ENCODE peak calls at places on chromosomes 6 and 20, in four cellular contexts. F is OCI-LY7, G is tibial artery, A is progenitor cell of endocrine pancreas. T is an unnamed sample.

GRCh38 chr6:4599924-4600323 is 176.3 kb upstream of the CDYL start:
- DNase-seq in G (no peak), F (no peak), A (no peak), T (no peak)

GRCh38 chr6:41674231-41675000 is 36.1 kb downstream of the MDFI start:
- DNase-seq in F (no peak), G (no peak), A (no peak), T (no peak)

GRCh38 chr6:121482004-121482693 is 46.7 kb downstream of the GJA1 start:
- DNase-seq in F (no peak), G (no peak), A (no peak), T (no peak)

GRCh38 chr6:43274916-43275597 is 23.0 kb upstream of the SLC22A7 start:
- DNase-seq in A (no peak), G (no peak), F (no peak), T (no peak)

GRCh38 chr20:11918280-11918952 is 723 bp downstream of the BTBD3 start:
- DNase-seq in F (no peak), A (no peak), G (no peak), T (no peak)

GRCh38 chr6:41505084-41506049 is 40.8 kb upstream of the FOXP4 start:
- DNase-seq in A (no peak), G (peak), F (no peak), T (no peak)

GRCh38 chr6:151257984-151258445 is 18.2 kb downstream of the AKAP12 start:
- DNase-seq in G (no peak), F (no peak), A (no peak), T (no peak)

GRCh38 chr6:140388141-140388802 is 1013.8 kb upstream of the CITED2 start:
- DNase-seq in F (no peak), A (no peak), G (no peak), T (no peak)

GRCh38 chr6:162450358-162450757 is 277.2 kb downstream of the PRKN start:
- DNase-seq in A (no peak), F (no peak), G (no peak), T (no peak)

GRCh38 chr6:97639702-97640101 is 356.7 kb upstream of the MMS22L start:
- DNase-seq in F (no peak), G (no peak), A (no peak), T (no peak)

GRCh38 chr6:97630592-97630991 is 347.6 kb upstream of the MMS22L start:
- DNase-seq in A (no peak), G (no peak), F (no peak), T (no peak)

GRCh38 chr6:168583126-168583525 is 142.1 kb downstream of the SMOC2 start:
- DNase-seq in G (no peak), A (no peak), F (no peak), T (no peak)

GRCh38 chr20:62822788-62823651 is 6.2 kb downstream of the COL9A3 start:
- DNase-seq in G (no peak), A (no peak), F (peak), T (no peak)

GRCh38 chr6:24574809-24575208 is 71.2 kb downstream of the KIAA0319 start:
- DNase-seq in F (peak), G (peak), A (no peak), T (no peak)

GRCh38 chr6:168084465-168085160 is 5.6 kb upstream of the FRMD1 start:
- DNase-seq in F (no peak), A (no peak), G (no peak), T (no peak)

GRCh38 chr6:101761124-101761601 is 367.7 kb downstream of the GRIK2 start:
- DNase-seq in F (no peak), A (no peak), G (peak), T (no peak)

GRCh38 chr6:135013211-135013610 is 41.4 kb downstream of the HBS1L start:
- DNase-seq in F (no peak), A (no peak), G (no peak), T (no peak)

GRCh38 chr20:1472556-1473243 is 6.1 kb upstream of the NSFL1C start:
- DNase-seq in A (no peak), F (peak), G (no peak), T (no peak)

GRCh38 chr20:1474325-1474724 is 7.7 kb upstream of the NSFL1C start:
- DNase-seq in F (no peak), G (no peak), A (no peak), T (no peak)

GRCh38 chr20:1473821-1474220 is 7.2 kb upstream of the NSFL1C start:
- DNase-seq in F (no peak), G (no peak), A (no peak), T (no peak)

GRCh38 chr20:1473244-1473635 is 6.6 kb upstream of the NSFL1C start:
- DNase-seq in F (no peak), G (no peak), A (no peak), T (no peak)

DNA sequence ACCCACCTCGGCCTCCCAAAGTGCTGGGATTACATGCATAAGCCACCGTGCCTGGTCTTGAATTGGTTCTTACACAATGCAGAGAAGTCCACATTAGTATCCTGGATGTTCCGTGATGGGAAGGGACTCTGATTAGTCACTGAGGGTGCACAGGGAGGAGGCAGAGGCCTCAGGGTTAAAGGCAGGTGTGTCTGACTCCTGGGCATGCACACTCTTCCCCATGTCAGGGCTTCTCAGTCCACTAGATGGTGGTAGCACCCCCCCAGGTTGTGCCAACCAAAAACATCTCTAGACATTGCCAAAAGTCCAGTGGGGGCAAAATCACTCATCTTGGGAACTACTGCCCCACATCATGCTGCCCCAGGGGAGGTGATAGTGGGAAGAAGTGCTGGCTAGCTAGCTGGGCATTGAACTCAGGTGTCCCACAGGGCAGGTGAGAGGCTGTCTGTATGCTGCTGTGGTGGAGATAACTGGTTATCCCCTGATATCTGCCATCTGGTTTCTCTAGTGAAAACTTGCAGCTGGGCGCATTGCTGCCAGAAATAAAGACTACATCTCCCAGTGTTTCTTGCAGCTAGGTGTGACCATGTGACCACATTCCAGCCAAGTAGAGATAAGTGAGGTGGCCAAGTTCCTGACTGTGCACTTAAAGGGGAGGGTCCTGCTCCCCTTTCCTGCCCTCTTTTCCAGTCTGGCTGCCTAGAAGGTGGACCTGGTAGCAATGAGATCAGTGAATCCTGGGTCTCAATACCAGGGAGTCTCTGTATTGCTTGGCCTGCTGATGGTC is 8.4 kb upstream of the NSFL1C start:
- DNase-seq in F (peak), G (no peak), A (no peak), T (no peak)
- TF ChIP-seq CTCF in F (peak), G (no peak), A (no peak), T (no peak)

GRCh38 chr6:80425089-80425823 is 318.8 kb downstream of the BCKDHB start:
- DNase-seq in F (no peak), A (no peak), G (no peak), T (no peak)
- TF ChIP-seq CTCF in F (no peak), A (no peak), G (no peak), T (no peak)

DNA sequence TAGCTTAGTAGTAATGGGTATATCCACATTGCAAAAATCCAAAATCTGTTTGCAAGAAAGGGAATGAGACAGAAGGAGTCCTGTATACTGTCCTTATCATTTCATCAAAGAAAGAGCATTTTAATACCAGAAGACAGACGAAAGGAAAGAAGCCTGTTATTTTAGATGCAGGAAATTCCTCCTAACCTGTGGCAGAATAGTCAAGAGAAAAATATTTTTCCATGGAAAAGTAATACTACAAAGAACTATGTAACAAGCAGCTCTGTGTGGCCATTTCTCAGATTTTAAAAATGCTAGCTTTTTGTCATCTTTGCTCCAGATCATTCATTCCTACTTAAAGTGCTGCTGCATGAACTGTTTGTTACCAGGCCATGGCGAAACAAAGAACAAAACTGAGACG is 72.9 kb upstream of the SCP2D1 start:
- DNase-seq in A (no peak), F (no peak), G (no peak), T (no peak)
- TF ChIP-seq CTCF in A (no peak), F (no peak), G (no peak), T (no peak)

DNA sequence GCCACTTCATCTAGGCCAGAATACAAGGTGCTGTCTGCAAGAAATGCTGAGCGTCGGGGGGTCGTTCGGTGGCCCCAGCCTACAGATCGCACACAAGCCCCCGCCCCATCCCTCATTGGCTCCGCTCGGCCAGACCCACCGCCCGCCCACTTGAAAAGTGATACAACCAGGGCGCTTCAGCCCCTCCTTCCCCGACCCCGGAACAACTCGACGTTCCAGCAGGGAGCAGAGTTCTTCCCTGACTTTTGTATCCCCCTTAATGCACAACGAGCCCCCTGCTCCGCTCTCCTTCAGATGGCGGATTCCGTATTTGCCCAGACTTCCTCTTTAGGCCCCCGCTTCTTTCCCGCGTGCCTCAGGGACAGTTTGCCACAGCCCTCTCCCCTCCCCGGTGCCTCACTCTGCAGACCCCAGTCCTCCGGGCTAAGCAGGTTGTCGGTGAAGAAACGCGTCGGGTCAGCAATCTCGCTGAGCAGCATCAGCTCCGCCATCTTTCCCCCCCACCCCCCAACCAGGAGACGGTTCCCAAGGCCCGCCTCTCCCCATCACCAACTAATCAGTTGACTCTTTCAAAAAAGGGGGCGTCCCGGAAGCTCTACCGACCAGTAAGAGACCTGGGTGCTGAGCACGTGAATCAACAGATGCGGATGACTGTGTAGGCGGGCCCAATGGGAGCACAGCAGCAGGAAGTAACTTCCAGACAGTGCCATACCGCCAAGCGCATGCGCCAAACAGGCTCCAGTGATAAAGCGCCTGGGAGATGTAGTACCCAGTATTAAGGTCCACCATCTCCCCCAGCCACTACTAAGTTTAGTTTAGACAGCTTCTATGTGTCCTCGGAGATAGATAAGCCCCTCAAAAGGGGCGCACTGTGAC is at the start of gene ATF6B:
- DNase-seq in G (peak), F (peak), A (peak), T (peak)
- TF ChIP-seq CTCF in G (no peak), F (no peak), A (no peak), T (no peak)

DNA sequence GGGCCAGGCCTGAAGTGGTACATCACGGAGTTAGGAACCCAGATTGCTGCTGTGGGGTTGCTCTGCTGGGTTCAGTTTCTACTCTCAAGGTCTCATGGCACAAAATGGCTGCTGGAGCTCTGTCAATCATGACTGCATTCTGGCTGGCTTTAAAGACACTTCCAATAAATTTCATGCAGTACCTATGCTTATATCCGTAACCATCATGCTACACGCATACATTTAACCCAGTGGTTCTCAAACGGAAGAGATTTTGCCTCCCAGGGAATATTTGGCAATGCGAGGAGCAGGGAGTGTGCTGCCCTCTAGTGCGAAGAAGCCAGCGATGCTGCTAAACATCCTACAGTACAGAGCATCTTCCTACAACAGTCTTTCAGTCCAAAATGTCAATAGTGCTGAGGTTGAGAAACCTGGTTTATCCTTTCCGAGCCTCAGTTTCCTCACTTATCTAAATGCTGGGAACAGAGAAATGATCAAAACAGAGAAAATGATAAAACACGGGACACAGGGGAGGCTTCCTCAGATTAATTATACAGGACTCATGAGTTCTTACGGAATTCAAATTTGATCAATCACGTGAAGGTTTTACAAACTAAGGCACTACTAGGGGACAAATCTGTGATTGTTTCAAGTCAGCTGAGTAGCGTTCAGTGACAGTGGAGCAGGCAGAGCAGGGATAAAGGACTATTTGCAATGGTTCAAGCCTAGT is 9.6 kb upstream of the SLC2A10 start:
- DNase-seq in F (no peak), G (no peak), A (no peak), T (no peak)
- TF ChIP-seq CTCF in F (peak), G (peak), A (peak), T (no peak)

GRCh38 chr20:35739294-35740163 is 2.5 kb downstream of the RBM39 start:
- DNase-seq in A (no peak), F (peak), G (no peak), T (no peak)
- TF ChIP-seq CTCF in A (peak), F (peak), G (no peak), T (peak)

DNA sequence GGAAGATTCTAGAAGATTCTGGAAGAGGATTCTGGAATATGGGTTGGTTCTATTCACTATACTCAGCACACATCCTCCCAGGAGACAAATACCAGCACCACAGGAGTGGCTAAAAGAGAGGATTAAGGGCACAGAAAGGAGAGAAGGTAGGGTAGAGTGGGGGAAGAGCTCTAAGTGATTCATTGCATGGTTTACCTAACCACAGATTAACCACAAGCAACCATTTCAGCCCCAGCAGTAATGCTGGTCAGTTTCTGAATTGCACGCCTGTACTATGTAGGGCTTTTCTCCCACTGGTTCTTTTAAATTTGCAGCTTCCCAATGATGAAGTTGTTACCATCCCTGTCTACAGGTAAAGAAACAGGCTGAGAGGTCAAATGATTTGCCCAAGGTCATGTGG is 192.7 kb upstream of the PMEPA1 start:
- DNase-seq in F (no peak), G (no peak), A (no peak), T (no peak)
- TF ChIP-seq CTCF in F (no peak), G (no peak), A (no peak), T (no peak)

GRCh38 chr6:17588011-17588410 is 12.1 kb upstream of the FAM8A1 start:
- DNase-seq in F (no peak), A (no peak), G (no peak), T (no peak)

GRCh38 chr6:17591292-17591691 is 8.8 kb upstream of the FAM8A1 start:
- DNase-seq in A (no peak), G (no peak), F (no peak), T (no peak)

GRCh38 chr6:17585766-17586502 is 14.2 kb upstream of the FAM8A1 start:
- DNase-seq in A (no peak), F (peak), G (no peak), T (no peak)

GRCh38 chr6:17593246-17593645 is 6.9 kb upstream of the FAM8A1 start:
- DNase-seq in G (no peak), F (no peak), A (no peak), T (no peak)

GRCh38 chr6:17589402-17590116 is 10.5 kb upstream of the FAM8A1 start:
- DNase-seq in F (no peak), G (no peak), A (no peak), T (no peak)
- TF ChIP-seq CTCF in F (no peak), G (no peak), A (no peak), T (no peak)

GRCh38 chr6:107871981-107872380 is 47.9 kb upstream of the SCML4 start:
- DNase-seq in A (no peak), G (no peak), F (no peak), T (no peak)

GRCh38 chr6:107870379-107870778 is 46.3 kb upstream of the SCML4 start:
- DNase-seq in F (no peak), A (no peak), G (no peak), T (no peak)

GRCh38 chr6:107868867-107869611 is 44.9 kb upstream of the SCML4 start:
- DNase-seq in F (no peak), A (no peak), G (no peak), T (no peak)

GRCh38 chr6:107867302-107867615 is 43.1 kb upstream of the SCML4 start:
- DNase-seq in G (no peak), F (no peak), A (no peak), T (no peak)

GRCh38 chr6:107869871-107870270 is 45.8 kb upstream of the SCML4 start:
- DNase-seq in G (no peak), F (peak), A (no peak), T (no peak)
- TF ChIP-seq CTCF in G (no peak), F (peak), A (no peak), T (no peak)

GRCh38 chr6:138287144-138287955 is 69.1 kb upstream of the PBOV1 start:
- DNase-seq in G (no peak), A (peak), F (peak), T (no peak)
- TF ChIP-seq CTCF in G (peak), A (peak), F (peak), T (peak)

T was measured in natural killer cell.